ENCODE peak calls at places on chromosome 9, in four cellular contexts. O is transverse colon, B is astrocyte, U is IMR-90. Q is an unnamed sample.

GRCh38 chr9:132833451-132834130 is 44.5 kb downstream of the AK8 start:
- DNase-seq in B (no peak), O (no peak), U (no peak), Q (no peak)

GRCh38 chr9:110249639-110250038 is 6.7 kb downstream of the TXN start:
- DNase-seq in U (no peak), O (no peak), B (no peak), Q (no peak)

GRCh38 chr9:3768286-3768685 is 242.5 kb upstream of the RFX3 start:
- DNase-seq in U (peak; percentile 34), O (no peak), B (peak; percentile 28), Q (no peak)

GRCh38 chr9:125747053-125747764 is at the start of gene PBX3:
- DNase-seq in O (peak; percentile 54), U (no peak), B (no peak), Q (no peak)

GRCh38 chr9:76605271-76605670 is 146.3 kb downstream of the GCNT1 start:
- DNase-seq in O (no peak), B (no peak), U (no peak), Q (no peak)

GRCh38 chr9:34413229-34413852 is 36.6 kb upstream of the MYORG start:
- DNase-seq in O (peak; percentile 29), U (peak; percentile 43), B (peak; percentile 19), Q (no peak)

GRCh38 chr9:81305561-81306182 is 383.7 kb downstream of the TLE1 start:
- DNase-seq in U (no peak), O (no peak), B (no peak), Q (no peak)

GRCh38 chr9:127417130-127418036 is 6.8 kb upstream of the ZNF79 start:
- DNase-seq in O (no peak), U (peak; percentile 78), B (no peak), Q (no peak)

GRCh38 chr9:134491436-134491835 is 150.2 kb upstream of the COL5A1 start:
- DNase-seq in B (no peak), U (no peak), O (no peak), Q (no peak)

GRCh38 chr9:72585737-72586136 is 64.3 kb downstream of the TMC1 start:
- DNase-seq in U (peak; percentile 83), B (no peak), O (no peak), Q (no peak)

GRCh38 chr9:91211919-91212318 is 149.8 kb downstream of the AUH start:
- DNase-seq in U (no peak), O (no peak), B (no peak), Q (no peak)

GRCh38 chr9:115241641-115242040 is 123.7 kb upstream of the TNC start:
- DNase-seq in U (no peak), O (no peak), B (no peak), Q (no peak)

GRCh38 chr9:89442981-89443817 is 54.7 kb downstream of the SEMA4D start:
- DNase-seq in O (no peak), U (peak; percentile 25), B (no peak), Q (no peak)

GRCh38 chr9:136856078-136856474 is 3.9 kb downstream of the MAMDC4 start:
- DNase-seq in B (no peak), O (no peak), U (no peak), Q (no peak)

GRCh38 chr9:69297300-69297980 is 27.6 kb upstream of the ENTREP1 start:
- DNase-seq in U (no peak), O (no peak), B (no peak), Q (no peak)
- H3K4me1 ChIP-seq in U (no peaks in the 10 kb centered on the region), O (no peaks in the 10 kb centered on the region), B (no peaks in the 10 kb centered on the region), Q (no peaks in the 10 kb centered on the region)

GRCh38 chr9:131018621-131019020 is 9.6 kb downstream of the LAMC3 start:
- DNase-seq in O (no peak), B (no peak), U (no peak), Q (no peak)

GRCh38 chr9:131020388-131020787 is 11.4 kb downstream of the LAMC3 start:
- DNase-seq in U (peak; percentile 60), O (no peak), B (peak; percentile 57), Q (no peak)

GRCh38 chr9:131021785-131022184 is 12.8 kb downstream of the LAMC3 start:
- DNase-seq in B (no peak), U (no peak), O (no peak), Q (no peak)

GRCh38 chr9:131019387-131020239 is 10.6 kb downstream of the LAMC3 start:
- DNase-seq in B (no peak), O (no peak), U (no peak), Q (no peak)

DNA sequence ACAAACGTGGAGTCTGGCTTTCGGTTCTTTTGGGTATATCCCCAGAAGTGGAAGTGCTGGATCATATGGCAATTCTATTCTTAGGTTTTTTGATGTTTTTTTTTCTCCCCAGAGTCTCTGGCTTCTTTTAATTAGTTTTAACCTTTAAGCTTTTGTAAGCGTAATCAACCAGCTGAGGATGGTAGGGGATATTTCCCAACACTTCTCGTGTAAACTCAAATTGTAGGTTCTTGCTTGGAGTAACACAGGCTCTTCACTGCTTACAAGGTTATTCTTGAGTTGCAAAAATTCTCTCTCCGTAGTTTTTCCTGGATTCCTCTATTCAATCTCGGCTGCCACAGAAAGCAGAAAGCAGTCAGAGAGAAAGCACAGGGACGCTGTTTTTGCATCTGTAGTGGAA is 11.9 kb downstream of the LAMC3 start:
- DNase-seq in B (no peak), O (no peak), U (no peak), Q (no peak)
- H3K27ac ChIP-seq in B (no peak overlapping the region), O (no peak overlapping the region), U (no peak overlapping the region), Q (no peak overlapping the region)

GRCh38 chr9:35662437-35662836 is 2.6 kb downstream of the ARHGEF39 start:
- DNase-seq in U (no peak), B (no peak), O (no peak), Q (no peak)
- H3K4me1 ChIP-seq in U (peaks cover 15% of the 10 kb centered on the region), B (peaks cover 26% of the 10 kb centered on the region), O (peaks cover 45% of the 10 kb centered on the region), Q (no peaks in the 10 kb centered on the region)

DNA sequence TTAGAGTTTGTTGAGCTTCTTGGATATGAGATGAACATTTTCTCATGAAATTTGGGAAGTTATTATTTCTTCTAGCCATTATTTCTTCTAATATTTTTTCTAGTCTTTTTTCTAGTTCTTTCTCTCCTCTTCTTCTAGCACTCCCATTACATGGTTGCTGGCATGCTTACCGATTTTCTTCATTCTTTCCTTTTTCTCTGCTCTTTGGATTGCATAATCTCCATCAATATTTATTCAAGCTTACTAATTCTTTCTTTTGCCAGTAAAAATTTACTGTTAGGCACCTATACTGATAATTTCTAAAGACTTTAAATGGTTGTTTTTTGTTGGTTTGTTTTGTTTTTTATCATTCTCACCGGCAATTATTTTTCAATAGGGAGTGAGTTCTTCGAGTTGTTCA is 114.8 kb upstream of the RASEF start:
- DNase-seq in B (no peak), U (no peak), O (no peak), Q (no peak)
- H3K27ac ChIP-seq in B (no peak overlapping the region), U (no peak overlapping the region), O (no peak overlapping the region), Q (no peak overlapping the region)

DNA sequence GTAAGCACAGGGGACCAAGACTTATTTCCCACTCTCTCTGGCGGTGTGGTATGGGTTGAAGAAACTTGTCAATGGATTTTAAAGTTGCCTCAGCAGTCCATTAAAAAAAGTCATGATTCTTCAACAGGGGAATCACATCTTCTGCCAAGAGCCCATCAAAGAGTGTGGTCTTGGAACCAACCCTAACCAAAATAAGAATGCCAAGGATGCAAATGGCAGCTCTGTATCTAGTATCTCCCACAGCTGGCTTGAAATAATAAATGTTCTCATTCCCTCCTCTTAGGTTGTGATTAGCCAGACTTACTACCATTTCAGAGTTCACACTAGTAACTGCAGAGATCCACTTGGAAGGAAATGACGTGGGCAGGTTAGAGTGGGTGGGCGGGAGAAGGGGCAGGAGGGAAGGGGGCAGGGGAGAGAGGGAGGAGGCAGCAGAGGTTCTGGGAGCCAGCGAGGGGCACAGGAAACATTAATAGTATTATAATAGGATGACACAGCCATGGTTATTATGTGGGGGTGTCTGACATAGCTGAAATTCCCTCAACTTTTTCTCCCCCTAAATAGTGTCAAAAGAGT is 17.6 kb downstream of the PTCH1 start:
- DNase-seq in B (peak; percentile 36), U (peak; percentile 32), O (no peak), Q (no peak)
- H3K4me1 ChIP-seq in B (peaks cover 13% of the 10 kb centered on the region), U (peaks cover 26% of the 10 kb centered on the region), O (peaks cover 3% of the 10 kb centered on the region), Q (no peaks in the 10 kb centered on the region)

GRCh38 chr9:123483191-123483803 is 127.3 kb downstream of the CRB2 start:
- DNase-seq in B (no peak), U (no peak), O (no peak), Q (no peak)

GRCh38 chr9:123486431-123486830 is 130.4 kb downstream of the CRB2 start:
- DNase-seq in O (no peak), B (no peak), U (no peak), Q (no peak)

GRCh38 chr9:123481209-123481865 is 125.3 kb downstream of the CRB2 start:
- DNase-seq in O (peak; percentile 63), B (no peak), U (no peak), Q (no peak)

GRCh38 chr9:123482295-123482970 is 126.4 kb downstream of the CRB2 start:
- DNase-seq in O (no peak), B (no peak), U (no peak), Q (no peak)

GRCh38 chr9:123484130-123484529 is 128.1 kb downstream of the CRB2 start:
- DNase-seq in B (no peak), O (peak; percentile 74), U (no peak), Q (no peak)
- H3K27ac ChIP-seq in B (no peak overlapping the region), O (peak overlapping the region; percentile 75), U (no peak overlapping the region), Q (no peak overlapping the region)

Q was measured in right atrium auricular region.